ENCODE peak calls at places on chromosomes 16 and 17, in seven cellular contexts. P is mesenchymal stem cell, Q is H1, K is neuronal stem cell, N is IMR-90, U is mesendoderm, Z is trophoblast cell. C is an unnamed sample.

GRCh38 chr17:66963521-66964082 is 905 bp upstream of the CACNG4 start:
- DNase-seq in K (no peak), U (peak), N (no peak), Q (no peak), P (no peak), Z (no peak), C (peak)

GRCh38 chr17:57341611-57342010 is 85.3 kb downstream of the MSI2 start:
- DNase-seq in Q (no peak), P (no peak), Z (no peak), K (no peak), N (no peak), U (no peak), C (no peak)

GRCh38 chr17:62618647-62619412 is 8.6 kb upstream of the MRC2 start:
- DNase-seq in Q (no peak), U (peak), K (no peak), Z (no peak), P (no peak), N (no peak), C (no peak)

GRCh38 chr17:16215002-16215272 is 397 bp downstream of the NCOR1 start:
- DNase-seq in Z (peak), Q (no peak), N (no peak), U (peak), P (peak), K (no peak), C (peak)

GRCh38 chr17:73359255-73359816 is 47.5 kb upstream of the CDC42EP4 start:
- DNase-seq in Q (no peak), U (no peak), N (no peak), K (no peak), Z (no peak), P (no peak), C (no peak)

GRCh38 chr17:74429604-74430384 is 2.1 kb upstream of the GPRC5C start:
- DNase-seq in Z (no peak), Q (no peak), P (peak), K (no peak), N (no peak), U (peak), C (peak)

GRCh38 chr17:48026503-48027321 is 10.9 kb downstream of the COPZ2 start:
- DNase-seq in U (peak), K (peak), Q (peak), N (peak), P (peak), Z (peak), C (peak)

GRCh38 chr16:15775209-15775608 is 81.6 kb downstream of the MYH11 start:
- DNase-seq in P (peak), Z (no peak), U (peak), N (peak), K (no peak), Q (no peak), C (no peak)

GRCh38 chr17:80719449-80719848 is 174.8 kb downstream of the RPTOR start:
- DNase-seq in P (no peak), U (no peak), N (no peak), Q (no peak), K (no peak), Z (no peak), C (no peak)

GRCh38 chr16:49528564-49529150 is 155.1 kb downstream of the C16orf78 start:
- DNase-seq in K (no peak), N (no peak), P (no peak), Q (no peak), U (no peak), Z (no peak), C (no peak)

GRCh38 chr17:55273579-55274370 is 9.0 kb downstream of the HLF start:
- DNase-seq in Z (no peak), N (no peak), P (no peak), Q (no peak), K (no peak), U (no peak), C (no peak)

GRCh38 chr17:58595194-58595792 is 80.9 kb upstream of the MTMR4 start:
- DNase-seq in P (no peak), U (peak), Q (no peak), K (no peak), N (no peak), Z (peak), C (no peak)

GRCh38 chr17:75241143-75241430 is 20.3 kb downstream of the GGA3 start:
- DNase-seq in P (no peak), U (no peak), Z (peak), K (no peak), N (no peak), Q (no peak), C (no peak)

GRCh38 chr16:27703545-27703944 is 153.6 kb downstream of the KATNIP start:
- DNase-seq in N (peak), K (no peak), U (no peak), Z (no peak), P (peak), Q (no peak), C (no peak)

GRCh38 chr16:67164599-67165061 is at the start of gene HSF4:
- DNase-seq in K (no peak), Q (peak), U (no peak), Z (peak), N (no peak), P (no peak), C (no peak)

GRCh38 chr17:46180895-46181279 is 12.3 kb downstream of the KANSL1 start:
- DNase-seq in N (no peak), U (no peak), P (no peak), Z (no peak), Q (no peak), K (no peak), C (no peak)

DNA sequence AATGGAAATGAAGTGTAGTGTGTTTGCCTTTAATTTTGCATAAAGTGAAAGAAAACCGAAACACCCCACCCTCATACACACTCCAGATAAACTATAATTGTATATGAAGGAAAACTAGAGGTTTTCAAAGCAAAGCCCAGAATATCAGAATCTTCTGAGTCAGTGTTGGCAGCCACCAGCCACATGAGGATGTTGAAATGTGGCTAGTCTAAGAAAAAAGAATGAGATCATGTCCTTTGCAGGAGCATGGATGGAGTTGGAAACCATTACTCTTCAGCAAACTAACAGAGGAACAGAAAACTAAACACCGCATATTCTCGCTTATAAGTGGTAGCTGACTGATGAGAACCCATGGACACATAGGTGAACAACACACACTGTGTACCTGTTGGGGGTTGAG is 33.2 kb upstream of the MON1B start:
- DNase-seq in Q (no peak), P (no peak), K (no peak), Z (no peak), N (no peak), U (no peak), C (no peak)
- H2BK5ac ChIP-seq in Q (no peak), P (no peak), K (no peak), Z (no peak), N (no peak), U (no peak), C (no peak)

DNA sequence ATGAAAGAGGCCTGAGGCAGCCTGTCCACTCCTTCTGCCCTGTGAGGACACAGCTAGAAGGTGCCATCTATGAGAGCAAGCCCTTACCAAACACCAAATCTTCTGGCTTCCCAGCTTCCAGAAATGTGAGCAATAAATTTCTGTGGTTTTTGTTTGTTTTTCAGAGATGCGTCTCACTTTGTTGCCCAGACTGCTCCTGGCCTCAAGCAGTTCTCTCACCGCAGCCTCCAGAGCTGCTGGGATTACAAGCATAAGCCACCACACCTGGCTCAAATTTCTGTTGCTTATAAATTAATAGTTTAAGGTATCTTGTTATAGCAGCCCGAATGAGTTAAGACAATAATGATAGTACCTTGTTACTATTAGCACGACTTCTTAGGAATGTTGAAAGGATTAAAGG is 12.5 kb upstream of the SLC16A11 start:
- DNase-seq in U (no peak), Q (no peak), P (peak), Z (no peak), K (no peak), N (no peak), C (no peak)
- H3K27ac ChIP-seq in U (no peak), Q (no peak), P (no peak), Z (no peak), K (no peak), N (no peak), C (no peak)

GRCh38 chr17:61225178-61225577 is 174.5 kb upstream of the TBX2 start:
- DNase-seq in U (no peak), Z (no peak), N (no peak), P (no peak), Q (no peak), K (no peak), C (no peak)
- H2BK5ac ChIP-seq in U (no peak), Z (no peak), N (no peak), P (no peak), Q (no peak), K (no peak), C (no peak)

GRCh38 chr16:24990803-24991202 is 24.4 kb downstream of the ARHGAP17 start:
- DNase-seq in Q (no peak), P (peak), K (no peak), Z (no peak), N (no peak), U (no peak), C (no peak)

GRCh38 chr16:24988137-24988535 is 27.0 kb downstream of the ARHGAP17 start:
- DNase-seq in Z (peak), K (no peak), N (peak), Q (no peak), P (peak), U (no peak), C (no peak)

GRCh38 chr16:24989417-24989978 is 25.7 kb downstream of the ARHGAP17 start:
- DNase-seq in P (no peak), K (no peak), Q (no peak), Z (no peak), U (no peak), N (peak), C (no peak)

GRCh38 chr16:24986512-24987303 is 28.5 kb downstream of the ARHGAP17 start:
- DNase-seq in U (no peak), Z (peak), N (peak), Q (no peak), P (peak), K (no peak), C (no peak)

DNA sequence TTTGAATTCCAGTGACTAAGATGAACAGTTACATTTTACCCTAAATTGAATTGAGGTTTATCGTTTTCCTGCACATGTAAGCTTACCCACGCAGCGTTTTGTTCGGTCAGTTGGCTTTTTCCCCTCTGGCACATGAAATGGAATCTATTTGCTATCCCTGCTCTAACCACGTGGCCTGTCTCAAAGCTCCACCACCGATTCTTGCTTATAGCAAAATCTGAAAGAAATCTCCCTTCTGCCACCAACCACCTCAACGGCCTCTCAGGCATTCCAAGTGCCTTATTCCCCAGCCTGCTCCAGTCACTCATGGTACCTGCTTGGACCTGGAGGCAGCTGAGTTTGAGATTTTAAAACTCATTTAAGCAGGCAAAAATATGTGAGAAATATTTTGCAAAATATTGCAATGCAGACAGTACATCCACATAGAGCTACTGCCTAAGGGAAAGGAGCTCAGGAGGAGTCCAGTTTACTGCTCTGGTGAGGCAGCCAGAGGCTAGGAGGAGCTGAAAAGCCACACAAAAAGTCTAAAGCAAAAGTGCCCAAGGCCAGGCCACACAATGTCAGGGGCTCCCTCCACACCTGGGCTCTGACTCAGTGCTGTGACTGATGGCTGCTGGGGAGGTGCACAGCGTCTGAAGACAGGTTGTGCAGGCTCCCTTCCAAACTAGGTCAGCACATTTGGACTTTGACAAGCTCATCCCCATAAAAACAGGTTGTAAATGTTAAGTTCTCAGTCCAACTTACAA is 26.4 kb downstream of the ARHGAP17 start:
- DNase-seq in Z (peak), U (peak), P (peak), Q (no peak), N (peak), K (no peak), C (no peak)
- H3K27ac ChIP-seq in Z (peak), U (no peak), P (peak), Q (no peak), N (peak), K (no peak), C (no peak)

DNA sequence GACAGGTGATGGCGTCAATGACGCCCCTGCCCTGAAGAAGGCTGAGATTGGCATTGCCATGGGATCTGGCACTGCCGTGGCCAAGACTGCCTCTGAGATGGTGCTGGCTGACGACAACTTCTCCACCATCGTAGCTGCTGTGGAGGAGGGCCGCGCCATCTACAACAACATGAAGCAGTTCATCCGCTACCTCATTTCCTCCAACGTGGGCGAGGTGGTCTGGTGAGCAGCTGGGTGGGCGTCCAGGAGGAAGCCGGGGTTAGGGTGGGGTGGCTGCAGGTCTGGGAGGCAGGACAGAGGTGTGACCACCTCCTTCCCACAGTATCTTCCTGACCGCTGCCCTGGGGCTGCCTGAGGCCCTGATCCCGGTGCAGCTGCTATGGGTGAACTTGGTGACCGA is 23.2 kb downstream of the RABEP2 start:
- DNase-seq in P (no peak), N (no peak), Q (no peak), Z (peak), K (no peak), U (no peak), C (no peak)
- H2BK5ac ChIP-seq in P (no peak), N (no peak), Q (peak), Z (no peak), K (no peak), U (no peak), C (no peak)

GRCh38 chr17:40173091-40173777 is 4.0 kb upstream of the RAPGEFL1 start:
- DNase-seq in K (no peak), P (no peak), N (no peak), U (no peak), Q (no peak), Z (peak), C (no peak)

GRCh38 chr17:40173778-40174135 is 3.5 kb upstream of the RAPGEFL1 start:
- DNase-seq in N (no peak), Q (no peak), U (no peak), Z (no peak), P (no peak), K (no peak), C (no peak)

GRCh38 chr17:40168262-40168832 is 8.9 kb upstream of the RAPGEFL1 start:
- DNase-seq in U (peak), P (peak), Z (peak), N (peak), Q (peak), K (no peak), C (peak)

GRCh38 chr17:40167685-40168261 is 9.5 kb upstream of the RAPGEFL1 start:
- DNase-seq in K (no peak), Z (no peak), N (no peak), Q (no peak), U (no peak), P (no peak), C (peak)
- H3K27ac ChIP-seq in K (peak), Z (peak), N (no peak), Q (peak), U (peak), P (peak), C (peak)